ENCODE peak calls at places on chromosomes 13 and 19, in six cellular contexts. F is lower lobe of right lung, T is fibroblast of pulmonary artery, E is neural progenitor cell, D is MCF 10A, U is NB4. G is an unnamed sample.

GRCh38 chr13:48235814-48236135 is 2.8 kb downstream of the ITM2B start:
- DNase-seq in F (no peak), T (no peak), E (no peak), D (no peak), U (no peak), G (no peak)

GRCh38 chr13:47678201-47678963 is 322.7 kb downstream of the SUCLA2 start:
- DNase-seq in F (no peak), T (no peak), E (peak; percentile 80), D (no peak), U (no peak), G (no peak)

GRCh38 chr19:47694466-47695273 is 18.6 kb upstream of the EHD2 start:
- DNase-seq in F (no peak), T (no peak), E (no peak), D (no peak), U (no peak), G (no peak)

GRCh38 chr19:16096281-16096855 is 15.3 kb upstream of the RAB8A start:
- DNase-seq in F (no peak), T (no peak), E (no peak), D (no peak), U (no peak), G (no peak)

GRCh38 chr19:7926021-7926726 is at the start of gene CTXN1:
- DNase-seq in F (peak; percentile 74), T (peak; percentile 51), E (peak; percentile 91), D (peak; percentile 56), U (peak; percentile 76), G (peak; percentile 78)

GRCh38 chr19:49196527-49197240 is 39.1 kb downstream of the TRPM4 start:
- DNase-seq in F (peak; percentile 39), T (no peak), E (no peak), D (no peak), U (no peak), G (no peak)

GRCh38 chr19:5330307-5330720 is 10.3 kb downstream of the PTPRS start:
- DNase-seq in F (no peak), T (no peak), E (no peak), D (no peak), U (no peak), G (no peak)

GRCh38 chr13:47039106-47039505 is 142.3 kb upstream of the HTR2A start:
- DNase-seq in F (no peak), T (peak; percentile 63), E (no peak), D (peak; percentile 59), U (no peak), G (no peak)

GRCh38 chr13:80235131-80235530 is 105.8 kb downstream of the SPRY2 start:
- DNase-seq in F (no peak), T (peak; percentile 57), E (no peak), D (no peak), U (peak; percentile 77), G (no peak)

GRCh38 chr13:110265682-110266430 is 41.1 kb downstream of the COL4A1 start:
- DNase-seq in F (no peak), T (no peak), E (peak; percentile 48), D (no peak), U (no peak), G (no peak)

GRCh38 chr19:58573658-58574164 is 576 bp upstream of the MZF1 start:
- DNase-seq in F (no peak), T (no peak), E (no peak), D (no peak), U (no peak), G (no peak)

GRCh38 chr19:58570770-58571574 is 2.2 kb downstream of the MZF1 start:
- DNase-seq in F (no peak), T (no peak), E (no peak), D (no peak), U (peak; percentile 75), G (no peak)

GRCh38 chr19:58572026-58572817 is 913 bp downstream of the MZF1 start:
- DNase-seq in F (no peak), T (no peak), E (peak; percentile 23), D (no peak), U (no peak), G (no peak)

GRCh38 chr19:58571575-58571947 is 1.6 kb downstream of the MZF1 start:
- DNase-seq in F (no peak), T (no peak), E (no peak), D (no peak), U (no peak), G (no peak)

GRCh38 chr19:58572818-58573657 is at the start of gene MZF1:
- DNase-seq in F (peak; percentile 100), T (peak; percentile 100), E (peak; percentile 100), D (peak; percentile 100), U (peak; percentile 100), G (peak; percentile 100)
- TF ChIP-seq CTCF in F (no peak), T (no peak), E (peak; percentile 40), D (no peak), U (no peak), G (no peak)

DNA sequence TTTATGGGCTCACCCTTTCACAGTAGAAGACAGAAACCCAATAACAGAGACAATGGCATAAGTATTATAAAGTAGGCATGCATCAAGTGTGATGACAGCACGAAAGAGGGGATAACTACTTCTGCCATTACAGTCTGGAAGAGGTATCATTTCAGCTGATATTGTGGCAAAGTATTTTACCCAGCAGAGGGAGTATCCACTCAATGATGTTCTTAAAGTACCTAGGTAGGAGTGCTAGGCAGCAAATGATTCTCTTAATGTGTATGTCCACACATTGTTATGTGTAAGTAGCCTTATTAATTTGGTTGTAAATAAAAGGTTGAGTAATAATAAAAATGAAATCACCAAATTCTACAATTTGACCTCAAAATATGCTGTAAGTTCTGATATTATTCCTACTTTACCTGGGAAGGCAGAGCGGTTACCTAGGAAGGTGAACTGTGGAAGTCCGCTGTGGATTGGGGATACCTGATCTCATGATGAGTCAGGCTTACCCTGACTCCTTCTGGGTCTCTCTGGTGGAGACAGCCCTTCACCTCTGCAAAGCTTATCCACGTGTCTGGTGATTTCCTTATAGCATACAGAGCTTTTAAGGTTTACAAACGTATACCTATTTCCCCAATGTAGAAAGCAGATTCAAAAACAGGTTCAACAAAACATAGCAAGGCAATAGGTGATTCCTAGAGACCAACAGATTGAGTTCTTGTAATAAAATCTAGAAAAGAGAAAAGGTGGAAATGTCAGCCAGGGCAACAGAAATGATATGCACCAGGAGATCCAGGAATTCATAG is 4.0 kb upstream of the UBAC2 start:
- DNase-seq in F (no peak), T (peak; percentile 9), E (no peak), D (peak; percentile 63), U (peak; percentile 36), G (no peak)
- TF ChIP-seq CTCF in F (no peak), T (no peak), E (no peak), D (peak; percentile 18), U (no peak), G (peak; percentile 39)

DNA sequence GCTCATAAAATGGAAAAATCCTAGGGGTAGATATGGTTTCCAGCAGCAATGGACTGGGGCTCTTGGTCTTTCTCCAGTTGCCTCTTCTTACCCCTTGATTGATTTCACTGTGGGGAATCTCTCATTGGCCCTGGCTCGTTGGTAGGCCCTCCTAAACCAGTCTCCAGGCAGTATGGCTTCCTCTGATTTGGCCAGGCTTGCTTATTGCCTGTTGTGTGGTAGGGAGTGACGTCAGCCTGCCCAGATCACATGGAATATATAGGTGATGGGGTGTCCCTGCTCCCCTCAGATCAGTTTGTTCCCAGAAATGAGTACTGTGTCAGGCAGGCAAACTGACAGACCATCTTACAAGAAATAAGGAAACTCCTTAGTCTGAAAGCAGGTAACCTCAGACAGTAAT is 5.7 kb upstream of the SELENOV start:
- DNase-seq in F (no peak), T (no peak), E (no peak), D (no peak), U (no peak), G (no peak)
- TF ChIP-seq CTCF in F (no peak), T (no peak), E (no peak), D (no peak), U (no peak), G (no peak)

DNA sequence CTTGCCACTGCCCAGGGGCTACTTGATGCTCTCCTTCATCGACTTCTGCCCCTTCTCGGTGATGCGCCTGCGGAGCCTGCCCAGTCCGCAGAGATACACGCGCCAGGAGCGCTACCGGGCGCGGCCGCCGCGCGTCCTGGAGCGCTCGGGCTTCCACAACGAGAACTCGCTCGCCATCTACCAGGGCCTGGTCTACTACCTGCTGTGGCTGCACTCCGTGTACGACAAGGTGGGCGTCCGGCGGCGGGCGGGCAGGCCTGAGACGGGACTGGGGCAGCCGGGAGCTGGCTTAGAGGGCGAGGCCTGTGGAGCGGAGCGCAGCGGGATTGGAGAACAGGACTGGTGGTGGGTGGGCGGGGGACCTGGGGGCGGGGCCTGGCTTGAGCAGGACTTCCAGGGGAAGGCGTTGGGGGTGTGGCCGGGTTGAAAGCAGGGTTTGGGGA is 12.7 kb upstream of the PSMD8 start:
- DNase-seq in F (peak; percentile 87), T (peak; percentile 65), E (peak; percentile 97), D (peak; percentile 80), U (peak; percentile 51), G (peak; percentile 76)
- TF ChIP-seq CTCF in F (no peak), T (no peak), E (peak; percentile 31), D (no peak), U (no peak), G (peak; percentile 26)

DNA sequence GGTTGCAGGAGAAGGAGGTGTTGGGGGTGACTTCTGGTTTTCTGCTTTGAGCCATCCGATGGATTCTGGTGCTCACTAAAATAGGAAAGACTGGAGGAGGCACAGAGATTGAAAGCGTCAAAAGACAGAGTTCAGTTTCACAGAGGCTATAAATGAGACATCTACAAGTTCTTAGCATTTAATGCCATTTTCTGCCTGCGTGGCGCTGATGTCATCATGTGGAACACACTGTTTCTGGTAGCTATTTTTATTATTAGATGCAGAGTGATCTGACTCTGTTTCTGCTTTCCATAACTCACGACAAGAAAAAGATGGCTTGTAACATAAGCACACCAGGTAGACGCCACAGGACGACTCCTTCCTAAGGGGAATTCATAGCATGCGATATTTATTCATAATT is 3.3 kb upstream of the SLC39A3 start:
- DNase-seq in F (no peak), T (no peak), E (no peak), D (no peak), U (no peak), G (no peak)
- TF ChIP-seq CTCF in F (no peak), T (no peak), E (no peak), D (no peak), U (no peak), G (no peak)

GRCh38 chr19:54551950-54552912 is 21.4 kb upstream of the LILRA2 start:
- DNase-seq in F (peak; percentile 55), T (no peak), E (no peak), D (no peak), U (peak; percentile 70), G (no peak)
- TF ChIP-seq CTCF in F (no peak), T (no peak), E (no peak), D (no peak), U (no peak), G (no peak)

GRCh38 chr19:45178262-45179062 is at the start of gene BLOC1S3:
- DNase-seq in F (peak; percentile 100), T (peak; percentile 100), E (peak; percentile 100), D (peak; percentile 100), U (peak; percentile 98), G (peak; percentile 100)
- TF ChIP-seq CTCF in F (peak; percentile 47), T (peak; percentile 11), E (peak; percentile 59), D (no peak), U (no peak), G (no peak)

DNA sequence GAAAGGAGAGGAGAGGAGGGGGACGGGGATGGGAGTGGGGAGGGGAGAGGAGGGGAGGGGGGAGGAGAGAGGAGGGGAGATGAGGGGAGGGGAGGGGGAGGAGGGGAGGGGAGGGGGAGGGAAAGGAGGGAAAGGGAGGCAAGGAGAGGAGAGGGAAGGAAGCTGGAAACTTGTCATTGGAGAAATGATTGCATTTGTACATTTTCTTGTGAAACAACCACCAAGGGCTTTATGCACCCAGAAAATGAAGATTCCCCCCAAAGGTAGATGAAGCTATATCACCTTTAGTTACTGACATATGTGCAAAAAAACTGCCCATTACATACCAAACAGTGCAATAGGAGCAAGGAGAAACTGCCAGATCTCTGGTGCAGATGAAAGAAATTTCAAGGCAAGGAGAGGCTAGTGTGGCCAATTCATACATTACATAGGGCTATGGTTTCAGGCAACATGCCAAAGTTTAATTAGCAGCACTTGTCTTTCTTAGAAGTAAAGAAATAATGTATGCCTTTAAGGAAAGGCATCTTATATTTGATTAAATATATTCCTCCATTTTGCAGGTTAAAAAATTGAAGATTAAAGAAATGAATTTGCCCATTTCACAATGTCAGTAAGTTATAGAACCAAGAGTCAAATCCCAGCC is 49.5 kb upstream of the STK24 start:
- DNase-seq in F (no peak), T (no peak), E (no peak), D (peak; percentile 9), U (no peak), G (no peak)
- TF ChIP-seq CTCF in F (no peak), T (no peak), E (no peak), D (no peak), U (no peak), G (no peak)